ENCODE peak calls at places on chromosomes 7 and 10, in seven cellular contexts. I is SK-N-SH, N is K562, S is HepG2, X is HCT116, E is H1, C is GM12878. P is an unnamed sample.
A peak's percentile ranks its signal among the peaks of the same experiment; 100 is the strongest.

GRCh38 chr10:43048301-43049051 is 28.4 kb upstream of the RET start:
- DNase-seq in N (no peak), X (no peak), S (no peak), E (no peak), C (no peak), I (peak; percentile 24), P (no peak)

GRCh38 chr10:4947635-4948596 is 15.3 kb upstream of the AKR1C1 start:
- DNase-seq in S (peak; percentile 100), N (no peak), C (no peak), E (no peak), I (no peak), X (peak; percentile 8), P (no peak)

GRCh38 chr7:73882060-73882428 is 21.1 kb downstream of the TMEM270 start:
- DNase-seq in N (no peak), S (no peak), E (no peak), C (no peak), I (no peak), X (no peak), P (no peak)

GRCh38 chr10:15852111-15852557 is 8.2 kb downstream of the MINDY3 start:
- DNase-seq in C (no peak), N (no peak), S (no peak), I (no peak), X (no peak), E (no peak), P (no peak)

GRCh38 chr7:40899651-40900507 is 765.1 kb downstream of the SUGCT start:
- DNase-seq in C (no peak), E (no peak), X (no peak), I (no peak), S (no peak), N (no peak), P (peak; percentile 15)

GRCh38 chr10:28873540-28873939 is 196.2 kb downstream of the BAMBI start:
- DNase-seq in N (no peak), X (no peak), I (no peak), E (no peak), C (no peak), S (peak; percentile 15), P (no peak)

GRCh38 chr7:134932707-134933370 is 53.5 kb upstream of the AGBL3 start:
- DNase-seq in S (no peak), C (peak; percentile 23), E (no peak), N (no peak), X (no peak), I (no peak), P (no peak)

GRCh38 chr10:113047963-113048781 is 98.1 kb downstream of the TCF7L2 start:
- DNase-seq in S (no peak), X (no peak), N (no peak), E (no peak), C (no peak), I (no peak), P (peak; percentile 5)

GRCh38 chr7:27872281-27873005 is 132.5 kb downstream of the TAX1BP1 start:
- DNase-seq in N (no peak), S (no peak), I (no peak), X (no peak), E (no peak), C (no peak), P (no peak)

GRCh38 chr7:43954524-43955228 is 28.4 kb downstream of the UBE2D4 start:
- DNase-seq in X (peak; percentile 34), I (peak; percentile 81), N (peak; percentile 63), S (peak; percentile 61), C (peak; percentile 7), E (peak; percentile 25), P (peak; percentile 83)

GRCh38 chr7:140661124-140661523 is 11.6 kb upstream of the ADCK2 start:
- DNase-seq in X (no peak), N (no peak), S (no peak), C (no peak), I (no peak), E (no peak), P (no peak)

GRCh38 chr7:39265912-39266591 is 288.3 kb downstream of the POU6F2 start:
- DNase-seq in N (no peak), E (no peak), S (no peak), I (no peak), C (no peak), X (no peak), P (no peak)

GRCh38 chr7:84904561-84904960 is 282.3 kb downstream of the SEMA3D start:
- DNase-seq in E (no peak), N (no peak), S (no peak), I (no peak), C (no peak), X (no peak), P (no peak)

GRCh38 chr10:71963756-71964668 is at the start of gene CHST3:
- DNase-seq in C (no peak), E (no peak), N (no peak), I (peak; percentile 84), X (no peak), S (no peak), P (no peak)

GRCh38 chr10:22340362-22341189 is 4.7 kb upstream of the SPAG6 start:
- DNase-seq in I (peak; percentile 89), S (peak; percentile 41), E (no peak), X (peak; percentile 76), C (peak; percentile 69), N (peak; percentile 89), P (peak; percentile 53)

GRCh38 chr10:95906675-95907453 is 911 bp upstream of the CC2D2B start:
- DNase-seq in S (peak; percentile 58), C (peak; percentile 25), E (no peak), X (peak; percentile 18), I (peak; percentile 51), N (peak; percentile 23), P (peak; percentile 77)

GRCh38 chr10:64394744-64395143 is 873.5 kb downstream of the REEP3 start:
- DNase-seq in S (no peak), I (no peak), E (no peak), N (no peak), X (no peak), C (no peak), P (no peak)

GRCh38 chr10:27783660-27784059 is 38.0 kb upstream of the MKX start:
- DNase-seq in S (peak; percentile 23), N (peak; percentile 6), E (peak; percentile 19), C (no peak), X (peak; percentile 81), I (no peak), P (no peak)

GRCh38 chr7:35253182-35253679 is 669 bp downstream of the TBX20 start:
- DNase-seq in S (no peak), I (peak; percentile 84), X (no peak), E (no peak), N (no peak), C (no peak), P (no peak)

DNA sequence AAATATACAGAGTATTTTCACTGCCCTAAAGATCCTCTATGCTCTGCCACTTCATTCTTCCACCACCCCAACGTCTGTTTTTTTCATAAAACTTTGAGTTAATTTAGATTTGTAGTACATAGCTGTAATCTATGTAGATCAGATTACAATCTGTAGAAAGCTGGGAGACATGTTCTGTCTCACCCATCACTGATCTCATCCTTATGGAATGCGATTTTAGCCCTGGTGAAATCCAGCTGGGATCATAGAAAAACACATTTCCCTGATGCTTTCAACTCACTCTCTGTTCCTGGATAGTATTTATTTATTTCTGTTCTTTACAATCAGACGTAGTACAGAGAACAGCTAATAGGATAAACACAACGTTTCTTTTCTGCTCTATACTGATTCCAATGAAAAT is 521.0 kb downstream of the KIF20B start:
- DNase-seq in I (no peak), X (peak; percentile 45), N (no peak), E (no peak), S (no peak), C (no peak), P (no peak)
- TF ChIP-seq JUND in I (peak; percentile 96), X (peak; percentile 78), N (no peak), E (peak; percentile 12), S (no peak), C (no peak), P (no peak)

GRCh38 chr10:124649209-124649608 is 95.0 kb downstream of the FAM53B start:
- DNase-seq in E (no peak), S (no peak), I (peak; percentile 65), N (no peak), C (no peak), X (no peak), P (no peak)
- TF ChIP-seq JUND in E (no peak), S (no peak), I (no peak), N (no peak), C (no peak), X (no peak), P (no peak)

GRCh38 chr7:151631968-151632749 is 112.5 kb upstream of the RHEB start:
- DNase-seq in S (peak; percentile 55), C (peak; percentile 24), E (peak; percentile 41), X (no peak), I (peak; percentile 97), N (peak; percentile 99), P (peak; percentile 54)

GRCh38 chr7:151634643-151635042 is 114.9 kb upstream of the RHEB start:
- DNase-seq in E (no peak), S (no peak), I (no peak), C (no peak), N (no peak), X (no peak), P (no peak)

GRCh38 chr7:151631149-151631967 is 111.7 kb upstream of the RHEB start:
- DNase-seq in E (no peak), I (no peak), N (no peak), C (peak; percentile 11), S (no peak), X (no peak), P (no peak)

GRCh38 chr7:151633516-151633812 is 113.8 kb upstream of the RHEB start:
- DNase-seq in C (no peak), X (no peak), I (no peak), N (no peak), E (no peak), S (no peak), P (no peak)

DNA sequence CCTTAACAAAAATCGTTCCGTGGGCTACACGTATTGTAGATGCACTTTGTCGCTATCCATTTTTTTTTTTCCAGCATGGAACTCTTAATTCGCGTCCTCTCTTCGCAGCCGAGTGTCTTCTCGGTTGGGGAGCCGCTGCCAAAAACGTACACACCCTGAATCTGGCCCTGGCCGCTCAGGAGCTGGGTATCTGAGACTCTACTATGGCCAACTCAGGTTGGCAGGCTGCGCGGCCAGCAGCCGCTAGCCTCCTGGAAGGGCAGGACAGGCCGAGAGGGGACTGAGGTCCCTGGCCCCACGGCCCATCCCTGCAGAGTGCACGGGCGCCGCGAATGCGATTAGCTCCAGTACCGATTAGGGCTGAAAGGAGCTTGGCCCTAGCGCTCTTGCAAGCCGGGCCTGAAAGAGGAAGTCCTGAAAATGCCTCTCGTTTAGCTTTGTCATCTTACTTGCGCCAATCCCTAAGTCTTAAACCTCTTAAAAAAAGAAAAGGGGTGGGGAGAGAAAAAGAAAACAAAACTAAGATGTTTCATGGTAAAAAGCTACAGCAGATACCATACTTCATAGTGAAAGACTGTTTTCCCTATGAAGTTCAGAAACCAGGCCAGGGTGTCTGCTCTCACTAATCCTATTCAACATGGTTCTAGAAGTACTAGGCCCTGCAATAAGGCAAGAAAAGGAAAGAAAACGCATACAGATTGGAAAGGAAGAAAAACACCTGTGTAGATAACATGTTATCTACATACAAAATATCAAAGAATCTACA is 113.2 kb upstream of the RHEB start:
- DNase-seq in S (no peak), C (peak; percentile 77), E (no peak), N (no peak), X (no peak), I (no peak), P (no peak)
- TF ChIP-seq JUND in S (no peak), C (no peak), E (no peak), N (peak; percentile 13), X (no peak), I (no peak), P (no peak)

DNA sequence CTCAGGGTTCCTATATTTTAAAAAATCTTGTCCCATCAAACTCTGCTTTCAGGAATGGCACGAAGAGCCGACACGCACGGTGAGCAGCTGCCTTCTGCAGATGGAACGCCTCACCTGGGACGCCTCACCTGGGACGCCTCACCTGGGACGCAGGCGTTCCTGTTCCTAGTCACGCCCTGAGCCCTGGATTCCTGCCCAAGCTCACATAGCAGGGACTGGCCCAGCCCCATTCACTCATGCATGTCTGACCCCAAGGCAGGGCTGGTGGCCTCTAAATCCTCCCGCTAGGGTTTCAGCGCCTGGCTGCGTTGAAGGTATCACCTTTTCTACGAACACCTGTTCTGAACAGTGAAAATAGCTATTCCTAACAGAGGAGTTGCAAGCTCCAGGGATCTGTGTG is 49.8 kb downstream of the CARD11 start:
- DNase-seq in S (no peak), X (no peak), E (no peak), C (no peak), I (no peak), N (no peak), P (no peak)
- TF ChIP-seq JUND in S (no peak), X (no peak), E (no peak), C (no peak), I (no peak), N (no peak), P (no peak)

P was measured in T47D.